ENCODE peak calls at places on chromosome 21, in seven cellular contexts. One of them, this sample, is unnamed.

GRCh38 chr21:29258626-29259335 is 39.9 kb upstream of the BACH1 start:
- DNase-seq in A549: no peak
- DNase-seq in lung: no peak
- DNase-seq in osteocyte: no peak
- DNase-seq in ureter: no peak
- DNase-seq in posterior vena cava: no peak
- DNase-seq in amniotic stem cell: peak
- DNase-seq in this sample: peak

GRCh38 chr21:17903029-17903806 is 84.1 kb upstream of the C21orf91 start:
- DNase-seq in A549: no peak
- DNase-seq in lung: no peak
- DNase-seq in osteocyte: no peak
- DNase-seq in ureter: no peak
- DNase-seq in posterior vena cava: no peak
- DNase-seq in amniotic stem cell: peak
- DNase-seq in this sample: no peak

GRCh38 chr21:42474043-42474831 is 21.8 kb downstream of the RSPH1 start:
- DNase-seq in A549: peak
- DNase-seq in lung: peak
- DNase-seq in osteocyte: peak
- DNase-seq in ureter: peak
- DNase-seq in posterior vena cava: no peak
- DNase-seq in amniotic stem cell: no peak
- DNase-seq in this sample: no peak

GRCh38 chr21:44261675-44262295 is at the start of gene DNMT3L:
- DNase-seq in A549: no peak
- DNase-seq in lung: no peak
- DNase-seq in osteocyte: no peak
- DNase-seq in ureter: no peak
- DNase-seq in posterior vena cava: no peak
- DNase-seq in amniotic stem cell: no peak
- DNase-seq in this sample: no peak

GRCh38 chr21:27787046-27787445 is 820.2 kb upstream of the ADAMTS5 start:
- DNase-seq in A549: no peak
- DNase-seq in lung: no peak
- DNase-seq in osteocyte: no peak
- DNase-seq in ureter: no peak
- DNase-seq in posterior vena cava: no peak
- DNase-seq in amniotic stem cell: no peak
- DNase-seq in this sample: no peak

GRCh38 chr21:46049890-46050650 is 47.8 kb upstream of the COL6A2 start:
- DNase-seq in A549: no peak
- DNase-seq in lung: no peak
- DNase-seq in osteocyte: peak
- DNase-seq in ureter: peak
- DNase-seq in posterior vena cava: peak
- DNase-seq in amniotic stem cell: no peak
- DNase-seq in this sample: no peak

GRCh38 chr21:38660333-38661295 is 145.1 kb upstream of the ETS2 start:
- DNase-seq in A549: no peak
- DNase-seq in lung: no peak
- DNase-seq in osteocyte: peak
- DNase-seq in ureter: no peak
- DNase-seq in posterior vena cava: no peak
- DNase-seq in amniotic stem cell: no peak
- DNase-seq in this sample: no peak

GRCh38 chr21:15826147-15826780 is 96.5 kb downstream of the USP25 start:
- DNase-seq in A549: peak
- DNase-seq in lung: no peak
- DNase-seq in osteocyte: no peak
- DNase-seq in ureter: no peak
- DNase-seq in posterior vena cava: no peak
- DNase-seq in amniotic stem cell: no peak
- DNase-seq in this sample: peak

GRCh38 chr21:38269567-38269917 is 12.8 kb downstream of the KCNJ15 start:
- DNase-seq in A549: no peak
- DNase-seq in lung: no peak
- DNase-seq in osteocyte: no peak
- DNase-seq in ureter: no peak
- DNase-seq in posterior vena cava: no peak
- DNase-seq in amniotic stem cell: no peak
- DNase-seq in this sample: no peak

GRCh38 chr21:39675595-39675994 is 62.9 kb downstream of the B3GALT5 start:
- DNase-seq in A549: no peak
- DNase-seq in lung: no peak
- DNase-seq in osteocyte: peak
- DNase-seq in ureter: peak
- DNase-seq in posterior vena cava: no peak
- DNase-seq in amniotic stem cell: no peak
- DNase-seq in this sample: no peak

GRCh38 chr21:42067531-42068255 is 3.4 kb upstream of the UMODL1 start:
- DNase-seq in A549: no peak
- DNase-seq in lung: no peak
- DNase-seq in osteocyte: no peak
- DNase-seq in ureter: no peak
- DNase-seq in posterior vena cava: peak
- DNase-seq in amniotic stem cell: no peak
- DNase-seq in this sample: no peak

GRCh38 chr21:36203603-36203889 is 46.9 kb downstream of the DOP1B start:
- DNase-seq in A549: peak
- DNase-seq in lung: no peak
- DNase-seq in osteocyte: no peak
- DNase-seq in ureter: peak
- DNase-seq in posterior vena cava: peak
- DNase-seq in amniotic stem cell: peak
- DNase-seq in this sample: peak

GRCh38 chr21:15363921-15364320 is 299.1 kb upstream of the NRIP1 start:
- DNase-seq in A549: no peak
- DNase-seq in lung: no peak
- DNase-seq in osteocyte: no peak
- DNase-seq in ureter: no peak
- DNase-seq in posterior vena cava: no peak
- DNase-seq in amniotic stem cell: no peak
- DNase-seq in this sample: no peak

GRCh38 chr21:38503588-38503987 is 5.3 kb upstream of the ERG start:
- DNase-seq in A549: no peak
- DNase-seq in lung: no peak
- DNase-seq in osteocyte: no peak
- DNase-seq in ureter: no peak
- DNase-seq in posterior vena cava: no peak
- DNase-seq in amniotic stem cell: no peak
- DNase-seq in this sample: peak

GRCh38 chr21:41426656-41427311 is 745 bp downstream of the MX1 start:
- DNase-seq in A549: no peak
- DNase-seq in lung: no peak
- DNase-seq in osteocyte: peak
- DNase-seq in ureter: no peak
- DNase-seq in posterior vena cava: no peak
- DNase-seq in amniotic stem cell: no peak
- DNase-seq in this sample: no peak

GRCh38 chr21:25421327-25422028 is 185.8 kb downstream of the MRPL39 start:
- DNase-seq in A549: no peak
- DNase-seq in lung: no peak
- DNase-seq in osteocyte: no peak
- DNase-seq in ureter: no peak
- DNase-seq in posterior vena cava: no peak
- DNase-seq in amniotic stem cell: peak
- DNase-seq in this sample: peak

GRCh38 chr21:32083175-32083574 is 195.7 kb downstream of the MIS18A start:
- DNase-seq in A549: no peak
- DNase-seq in lung: no peak
- DNase-seq in osteocyte: no peak
- DNase-seq in ureter: no peak
- DNase-seq in posterior vena cava: no peak
- DNase-seq in amniotic stem cell: no peak
- DNase-seq in this sample: no peak

GRCh38 chr21:46153259-46154154 is 1.9 kb downstream of the FTCD start:
- DNase-seq in A549: peak
- DNase-seq in lung: no peak
- DNase-seq in osteocyte: peak
- DNase-seq in ureter: peak
- DNase-seq in posterior vena cava: peak
- DNase-seq in amniotic stem cell: no peak
- DNase-seq in this sample: no peak

This sample was measured in fibroblast of the conjunctiva.